ENCODE peak calls at places on chromosome 15, in ten cellular contexts. Y is NCI-H1105; D is naive thymus-derived CD8-positive, alpha-beta T cell; E is NCI-H2227 treated with DMSO at 0.1 percent for 48 hours; A is activated B cell treated with CpG ODN at 0.5 μM for 24 hours; Q is stimulated activated CD8-positive, alpha-beta memory T cell treated with anti-CD3 and anti-CD28 coated beads, Interleukin-15, amount 100 ng/mL, for 1 hour; T is Right ventricle myocardium superior; I is skeletal muscle cell; L is fibroblast of pulmonary artery; O is foreskin fibroblast. H is an unnamed sample.

GRCh38 chr15:69060041-69060481 is 45.6 kb downstream of the NOX5 start:
- DNase-seq in Y (no peak), D (no peak), E (peak), A (no peak), Q (no peak), T (peak), I (no peak), L (no peak), O (no peak), H (no peak)

GRCh38 chr15:22887157-22887951 is 48.9 kb downstream of the NIPA2 start:
- DNase-seq in Y (no peak), D (no peak), E (no peak), A (no peak), Q (no peak), T (no peak), I (peak), L (peak), O (peak), H (no peak)

GRCh38 chr15:92077353-92078080 is 224.0 kb downstream of the SLCO3A1 start:
- DNase-seq in Y (peak), D (peak), E (no peak), A (no peak), Q (peak), T (peak), I (no peak), L (peak), O (no peak), H (no peak)

GRCh38 chr15:63608989-63609388 is 11.8 kb downstream of the FBXL22 start:
- DNase-seq in Y (no peak), D (no peak), E (no peak), A (no peak), Q (no peak), T (no peak), I (no peak), L (no peak), O (no peak), H (no peak)

GRCh38 chr15:98671060-98672008 is 23.0 kb downstream of the IGF1R start:
- DNase-seq in Y (no peak), D (no peak), E (no peak), A (no peak), Q (no peak), T (no peak), I (no peak), L (peak), O (no peak), H (no peak)

GRCh38 chr15:64905941-64906340 is 5.8 kb upstream of the ANKDD1A start:
- DNase-seq in Y (no peak), D (no peak), E (no peak), A (no peak), Q (no peak), T (no peak), I (no peak), L (no peak), O (no peak), H (no peak)

GRCh38 chr15:80846416-80846815 is 67.2 kb downstream of the CEMIP start:
- DNase-seq in Y (no peak), D (no peak), E (no peak), A (no peak), Q (no peak), T (no peak), I (no peak), L (no peak), O (no peak), H (no peak)

GRCh38 chr15:32683906-32684584 is 33.8 kb upstream of the GREM1 start:
- DNase-seq in Y (no peak), D (no peak), E (no peak), A (no peak), Q (no peak), T (no peak), I (peak), L (peak), O (peak), H (no peak)

GRCh38 chr15:68691667-68692066 is 112.9 kb downstream of the CORO2B start:
- DNase-seq in Y (peak), D (no peak), E (no peak), A (no peak), Q (no peak), T (no peak), I (no peak), L (no peak), O (no peak), H (no peak)

GRCh38 chr15:83843511-83843910 is 189.6 kb downstream of the ADAMTSL3 start:
- DNase-seq in Y (no peak), D (no peak), E (no peak), A (no peak), Q (no peak), T (peak), I (peak), L (peak), O (peak), H (no peak)

GRCh38 chr15:23759964-23760363 is 72.9 kb upstream of the NDN start:
- DNase-seq in Y (no peak), D (no peak), E (peak), A (no peak), Q (no peak), T (no peak), I (no peak), L (no peak), O (no peak), H (no peak)

GRCh38 chr15:59283717-59284336 is 77.2 kb downstream of the LDHAL6B start:
- DNase-seq in Y (no peak), D (no peak), E (no peak), A (no peak), Q (no peak), T (no peak), I (no peak), L (no peak), O (no peak), H (no peak)

GRCh38 chr15:70586241-70586640 is 177.1 kb downstream of the UACA start:
- DNase-seq in Y (no peak), D (no peak), E (no peak), A (no peak), Q (no peak), T (no peak), I (no peak), L (no peak), O (no peak), H (no peak)

GRCh38 chr15:76340198-76340801 is 3.7 kb downstream of the ISL2 start:
- DNase-seq in Y (no peak), D (no peak), E (no peak), A (peak), Q (no peak), T (peak), I (no peak), L (peak), O (peak), H (no peak)

GRCh38 chr15:22257668-22258401 is 177.5 kb downstream of the OR4M2 start:
- DNase-seq in Y (no peak), D (no peak), E (no peak), A (no peak), Q (no peak), T (no peak), I (no peak), L (no peak), O (no peak), H (no peak)

GRCh38 chr15:55522741-55523450 is 14.9 kb upstream of the DNAAF4 start:
- DNase-seq in Y (no peak), D (no peak), E (no peak), A (no peak), Q (no peak), T (no peak), I (no peak), L (no peak), O (no peak), H (no peak)

GRCh38 chr15:43939070-43939469 is 112.3 kb downstream of the WDR76 start:
- DNase-seq in Y (no peak), D (no peak), E (no peak), A (no peak), Q (no peak), T (no peak), I (no peak), L (peak), O (no peak), H (no peak)

GRCh38 chr15:70605606-70606410 is 157.6 kb downstream of the UACA start:
- DNase-seq in Y (peak), D (no peak), E (no peak), A (no peak), Q (no peak), T (peak), I (peak), L (peak), O (peak), H (no peak)

GRCh38 chr15:60695713-60696522 is 217.0 kb upstream of the ICE2 start:
- DNase-seq in Y (no peak), D (no peak), E (no peak), A (no peak), Q (peak), T (no peak), I (peak), L (no peak), O (no peak), H (no peak)

GRCh38 chr15:42092666-42093445 is 1.5 kb downstream of the PLA2G4D start:
- DNase-seq in Y (no peak), D (no peak), E (no peak), A (no peak), Q (no peak), T (peak), I (no peak), L (no peak), O (no peak), H (no peak)

GRCh38 chr15:69502470-69503045 is 49.9 kb downstream of the RPLP1 start:
- DNase-seq in Y (no peak), D (no peak), E (no peak), A (no peak), Q (no peak), T (no peak), I (no peak), L (no peak), O (no peak), H (no peak)

H was measured in memory B cell.